ENCODE peak calls at places on chromosome 14, in nine cellular contexts. J is fibroblast of lung, P is AG04450, E is mammary epithelial cell, X is IMR-90, T is cardiac muscle cell, N is hepatocyte, S is A549, F is dorsolateral prefrontal cortex. R is an unnamed sample.

GRCh38 chr14:80419339-80419738 is 208.0 kb upstream of the DIO2 start:
- DNase-seq in S (no peak), N (no peak), F (no peak), T (no peak), P (no peak), X (no peak), J (peak), E (no peak), R (no peak)

GRCh38 chr14:34741840-34742239 is 27.4 kb upstream of the CFL2 start:
- DNase-seq in P (no peak), T (no peak), S (no peak), F (no peak), N (no peak), X (no peak), J (no peak), E (no peak), R (no peak)

GRCh38 chr14:64522591-64523355 is 17.8 kb upstream of the HSPA2 start:
- DNase-seq in E (no peak), T (no peak), P (no peak), F (no peak), N (no peak), S (no peak), J (no peak), X (no peak), R (no peak)

GRCh38 chr14:85087201-85087600 is 442.7 kb upstream of the FLRT2 start:
- DNase-seq in F (no peak), T (no peak), S (no peak), X (peak), P (peak), J (peak), N (no peak), E (peak), R (no peak)

GRCh38 chr14:82915381-82915780 is 1381.7 kb upstream of the SEL1L start:
- DNase-seq in S (no peak), P (no peak), J (no peak), X (no peak), E (no peak), N (no peak), T (no peak), F (no peak), R (no peak)

GRCh38 chr14:40847496-40847895 is 759.2 kb upstream of the LRFN5 start:
- DNase-seq in P (no peak), J (no peak), X (no peak), S (no peak), N (no peak), T (no peak), F (no peak), E (no peak), R (no peak)

GRCh38 chr14:20684662-20685456 is 499 bp downstream of the RNASE4 start:
- DNase-seq in E (peak), F (no peak), J (peak), N (peak), T (peak), X (peak), P (no peak), S (peak), R (no peak)

GRCh38 chr14:65069874-65070709 is 32.2 kb downstream of the MAX start:
- DNase-seq in P (no peak), F (no peak), N (peak), X (no peak), S (no peak), T (no peak), E (no peak), J (no peak), R (no peak)

GRCh38 chr14:72503696-72504368 is 390.1 kb downstream of the DPF3 start:
- DNase-seq in S (no peak), X (peak), J (peak), P (no peak), F (no peak), E (peak), N (no peak), T (peak), R (no peak)

GRCh38 chr14:38171197-38171596 is 36.5 kb upstream of the SSTR1 start:
- DNase-seq in S (no peak), N (no peak), E (no peak), P (no peak), F (no peak), T (no peak), J (peak), X (peak), R (no peak)

GRCh38 chr14:60645191-60645590 is 4.1 kb downstream of the SIX1 start:
- DNase-seq in E (no peak), S (no peak), F (no peak), X (no peak), J (no peak), T (no peak), P (no peak), N (no peak), R (no peak)

GRCh38 chr14:51004801-51005526 is 60.7 kb upstream of the PYGL start:
- DNase-seq in T (peak), F (no peak), P (no peak), E (peak), J (peak), N (peak), S (peak), X (peak), R (no peak)

GRCh38 chr14:96805906-96806305 is 8.7 kb downstream of the VRK1 start:
- DNase-seq in F (no peak), T (no peak), P (no peak), X (no peak), E (no peak), J (no peak), N (no peak), S (no peak), R (no peak)

GRCh38 chr14:64463198-64463597 is 2.1 kb upstream of the AKAP5 start:
- DNase-seq in X (no peak), F (no peak), J (no peak), N (no peak), E (no peak), P (no peak), T (no peak), S (no peak), R (no peak)

GRCh38 chr14:53885241-53885640 is 71.4 kb downstream of the BMP4 start:
- DNase-seq in E (no peak), S (no peak), N (no peak), X (no peak), T (no peak), P (no peak), J (no peak), F (no peak), R (no peak)

GRCh38 chr14:47539065-47539464 is 136.3 kb downstream of the MDGA2 start:
- DNase-seq in F (no peak), J (peak), X (no peak), N (peak), P (no peak), S (peak), T (peak), E (no peak), R (no peak)

GRCh38 chr14:80055226-80055625 is 156.1 kb downstream of the DIO2 start:
- DNase-seq in X (peak), T (no peak), E (no peak), J (peak), N (no peak), S (no peak), F (no peak), P (no peak), R (no peak)

GRCh38 chr14:85175556-85175955 is 354.4 kb upstream of the FLRT2 start:
- DNase-seq in J (peak), P (peak), X (peak), T (peak), E (no peak), N (no peak), F (no peak), S (no peak), R (no peak)

GRCh38 chr14:29928342-29928640 is 644 bp upstream of the PRKD1 start:
- DNase-seq in T (peak), E (no peak), N (no peak), F (no peak), X (no peak), J (no peak), P (no peak), S (no peak), R (no peak)
- H3K4me3 ChIP-seq in T (peak), E (no peak), N (peak), F (peak), X (peak), J (peak), P (peak), S (peak), R (peak)

GRCh38 chr14:56816575-56817391 is 6.5 kb upstream of the OTX2 start:
- DNase-seq in S (no peak), T (no peak), E (peak), F (no peak), J (peak), X (no peak), N (no peak), P (no peak), R (no peak)
- TF ChIP-seq CTCF in S (no peak), T (no peak), E (no peak), F (no peak), J (no peak), X (no peak), N (no peak), P (no peak), R (no peak)

GRCh38 chr14:103402700-103403099 is 17.5 kb downstream of the MARK3 start:
- DNase-seq in N (no peak), P (no peak), X (peak), S (no peak), T (peak), E (no peak), J (peak), F (no peak), R (no peak)

GRCh38 chr14:103404920-103405319 is 19.7 kb downstream of the MARK3 start:
- DNase-seq in F (no peak), T (peak), X (no peak), N (peak), P (no peak), J (no peak), S (no peak), E (no peak), R (no peak)

GRCh38 chr14:103404032-103404918 is 19.1 kb downstream of the MARK3 start:
- DNase-seq in S (no peak), P (no peak), J (no peak), N (peak), F (no peak), X (peak), E (no peak), T (peak), R (no peak)

GRCh38 chr14:103408491-103409155 is 23.4 kb downstream of the MARK3 start:
- DNase-seq in J (peak), N (peak), X (peak), E (no peak), S (no peak), T (peak), F (no peak), P (no peak), R (no peak)
- H3K27ac ChIP-seq in J (no peak), N (peak), X (no peak), E (no peak), S (no peak), T (peak), F (peak), P (no peak), R (no peak)

GRCh38 chr14:105069887-105070759 is 4.9 kb upstream of the GPR132 start:
- DNase-seq in X (peak), S (no peak), E (no peak), N (peak), P (no peak), J (no peak), T (peak), F (no peak), R (peak)
- H3K4me3 ChIP-seq in X (no peak), S (no peak), E (no peak), N (no peak), P (no peak), J (no peak), T (no peak), F (no peak), R (no peak)

DNA sequence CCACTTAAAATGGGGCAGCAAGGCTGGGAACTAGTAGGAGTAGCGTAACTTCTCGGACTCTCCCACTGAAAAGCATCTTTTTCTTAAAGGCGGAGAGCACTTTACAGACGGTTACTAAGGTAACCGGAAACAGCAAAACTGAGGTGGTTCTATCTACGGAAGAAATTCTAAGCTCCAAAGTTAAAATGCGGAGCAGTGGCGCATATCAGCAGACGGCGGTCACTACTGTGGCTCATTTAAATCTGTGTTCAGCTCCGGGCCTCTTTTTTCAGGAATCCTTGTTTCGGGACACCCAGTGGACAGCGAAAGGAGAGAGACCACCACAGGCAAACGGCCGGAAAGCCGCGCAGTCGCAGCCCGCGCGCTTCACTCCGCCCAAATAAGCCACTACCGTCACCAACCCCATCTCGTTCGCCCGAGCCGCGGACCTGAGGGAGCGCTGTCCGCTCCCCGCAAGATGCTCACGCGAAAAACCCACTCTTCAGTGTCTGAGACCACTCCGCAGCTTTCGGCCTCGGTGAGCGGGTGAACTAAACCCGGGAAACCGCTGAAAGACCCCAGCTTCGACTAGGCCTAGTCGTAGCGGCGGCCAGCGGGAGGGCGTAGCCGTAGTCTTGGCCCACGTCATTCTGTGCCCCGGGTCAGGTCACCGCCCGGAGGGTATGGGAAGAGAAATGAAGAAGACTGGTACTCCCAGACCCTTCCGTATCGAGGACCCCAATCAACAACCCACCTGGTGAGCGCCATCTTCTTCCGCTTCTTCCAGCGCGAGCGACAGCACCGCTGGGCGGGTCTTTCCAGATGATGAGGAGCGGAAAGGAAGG is at the start of gene SNW1:
- DNase-seq in X (peak), S (peak), N (peak), P (peak), E (peak), J (peak), T (peak), F (peak), R (peak)
- TF ChIP-seq CTCF in X (no peak), S (no peak), N (no peak), P (no peak), E (no peak), J (no peak), T (no peak), F (peak), R (no peak)

GRCh38 chr14:101969480-101969879 is 5.1 kb downstream of the DYNC1H1 start:
- DNase-seq in T (no peak), P (no peak), F (no peak), N (no peak), S (no peak), J (no peak), X (no peak), E (no peak), R (no peak)
- H3K27ac ChIP-seq in T (no peak), P (peak), F (peak), N (no peak), S (no peak), J (no peak), X (no peak), E (no peak), R (no peak)

DNA sequence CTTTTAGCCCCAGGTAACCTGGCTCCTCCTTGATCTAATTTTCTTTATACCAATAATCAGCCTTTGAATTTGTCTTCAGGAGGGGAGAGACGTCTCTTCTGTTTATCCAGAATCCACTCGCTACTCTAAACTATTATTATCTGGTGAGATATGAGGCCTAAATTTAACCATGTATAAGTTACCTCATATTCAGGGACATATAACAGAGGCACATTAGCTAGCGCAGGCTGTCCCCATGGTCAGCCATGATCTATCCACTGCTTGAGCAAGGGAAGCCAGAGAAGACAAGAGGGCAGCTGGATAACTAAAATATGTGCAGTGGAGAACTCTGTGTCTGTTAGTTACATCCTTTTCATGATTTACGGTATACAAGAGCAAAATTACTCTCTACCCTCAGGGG is 481.0 kb downstream of the RAD51B start:
- DNase-seq in J (no peak), N (no peak), F (no peak), X (no peak), T (no peak), P (no peak), E (no peak), S (no peak), R (no peak)
- H3K4me3 ChIP-seq in J (no peak), N (no peak), F (no peak), X (no peak), T (no peak), P (no peak), E (no peak), S (no peak), R (no peak)

DNA sequence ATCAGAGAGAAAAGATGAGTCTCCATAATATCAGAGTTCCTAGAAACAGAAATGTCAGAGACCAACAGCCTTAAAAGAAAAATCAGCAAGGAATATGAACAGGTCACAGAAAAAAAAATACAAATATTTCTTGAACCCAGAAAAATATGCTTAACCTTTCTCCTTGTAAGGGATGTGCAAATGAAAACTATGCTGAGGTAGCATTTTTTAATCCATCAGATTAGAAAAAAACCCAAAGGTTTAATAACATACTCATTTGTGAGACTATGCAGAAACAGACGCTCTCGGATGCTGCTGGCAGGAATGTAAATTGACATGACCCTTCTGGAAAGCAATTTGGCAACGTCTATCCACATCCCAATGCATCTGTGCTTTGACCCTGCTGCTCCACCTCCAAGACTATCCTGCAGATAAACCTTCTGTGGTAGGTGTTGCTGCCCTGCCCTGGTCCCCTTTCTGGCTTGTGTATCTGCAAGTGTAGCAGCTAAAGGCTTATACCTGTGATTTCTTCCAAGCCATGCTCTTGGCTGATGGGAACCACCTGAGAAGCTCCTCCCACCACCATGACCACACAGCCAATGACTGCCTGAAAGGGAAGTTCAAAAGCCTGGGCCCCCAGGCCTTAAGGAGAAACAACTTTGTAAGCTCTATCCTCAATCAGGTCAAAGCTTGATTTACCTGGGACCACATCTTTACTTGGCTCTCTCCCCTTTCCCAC is 49.4 kb downstream of the LTBP2 start:
- DNase-seq in E (no peak), X (peak), P (no peak), F (no peak), N (no peak), T (no peak), S (peak), J (no peak), R (no peak)
- TF ChIP-seq CTCF in E (peak), X (peak), P (peak), F (no peak), N (no peak), T (no peak), S (no peak), J (no peak), R (no peak)

DNA sequence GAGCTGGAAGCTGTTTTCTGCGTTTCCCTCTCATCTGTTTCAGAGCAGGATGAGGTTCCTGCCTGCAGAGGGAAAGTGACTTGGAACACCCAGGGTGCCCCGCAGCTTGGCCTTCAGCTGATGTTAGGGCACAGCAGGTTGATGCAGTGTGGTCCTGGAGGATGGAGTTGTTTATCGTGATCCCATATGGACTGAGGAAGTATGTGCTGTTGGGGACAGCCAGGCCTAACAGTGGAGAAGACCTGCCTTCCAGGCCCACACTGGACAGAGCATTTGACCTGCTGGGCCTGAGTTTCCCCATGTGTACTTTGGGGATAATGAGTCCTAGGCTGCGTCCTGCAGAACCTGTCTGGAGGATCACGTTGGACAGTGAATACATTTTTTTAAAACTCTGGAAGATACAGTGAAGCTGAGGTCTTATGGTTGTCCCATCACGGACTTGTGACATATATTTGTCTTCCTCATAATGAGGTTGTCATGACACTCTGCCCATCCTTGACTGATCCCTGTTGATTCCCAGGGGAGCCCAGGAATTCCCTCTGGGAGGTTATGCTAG is 12.8 kb downstream of the SERPINA1 start:
- DNase-seq in S (no peak), F (no peak), X (no peak), P (no peak), N (no peak), E (no peak), J (no peak), T (no peak), R (no peak)
- H3K27ac ChIP-seq in S (no peak), F (no peak), X (no peak), P (no peak), N (no peak), E (no peak), J (no peak), T (no peak), R (no peak)